ENCODE peak calls at places on chromosome 3, in five cellular contexts. Z is HepG2, E is astrocyte of the spinal cord, N is M059J, X is MCF 10A. V is an unnamed sample.

GRCh38 chr3:25603703-25604102 is 61.0 kb downstream of the TOP2B start:
- DNase-seq in E (no peak), Z (no peak), X (peak; percentile 41), N (peak; percentile 70), V (no peak)

GRCh38 chr3:121998588-121999473 is 23.2 kb downstream of the ILDR1 start:
- DNase-seq in E (no peak), X (no peak), Z (no peak), N (peak; percentile 51), V (no peak)

GRCh38 chr3:140081836-140082331 is 146.9 kb downstream of the CLSTN2 start:
- DNase-seq in E (no peak), X (no peak), Z (no peak), N (peak; percentile 32), V (no peak)

GRCh38 chr3:129564981-129565644 is 22.1 kb downstream of the H1-8 start:
- DNase-seq in Z (no peak), X (no peak), E (no peak), N (peak; percentile 31), V (no peak)

GRCh38 chr3:10804183-10804648 is 11.8 kb upstream of the SLC6A11 start:
- DNase-seq in X (peak; percentile 54), N (peak; percentile 5), E (no peak), Z (no peak), V (no peak)

GRCh38 chr3:72145506-72146380 is 360.8 kb upstream of the PROK2 start:
- DNase-seq in E (peak; percentile 68), X (no peak), N (peak; percentile 15), Z (no peak), V (no peak)

GRCh38 chr3:76061654-76062053 is 276.3 kb upstream of the ZNF717 start:
- DNase-seq in N (no peak), E (no peak), Z (no peak), X (no peak), V (no peak)

GRCh38 chr3:57036952-57037351 is 23.5 kb upstream of the SPATA12 start:
- DNase-seq in X (no peak), E (no peak), N (no peak), Z (no peak), V (no peak)

GRCh38 chr3:187811580-187812250 is 66.4 kb upstream of the BCL6 start:
- DNase-seq in Z (no peak), E (peak; percentile 34), N (peak; percentile 62), X (peak; percentile 83), V (no peak)

GRCh38 chr3:73107215-73107614 is 45.8 kb downstream of the EBLN2 start:
- DNase-seq in X (no peak), Z (no peak), E (no peak), N (no peak), V (no peak)

GRCh38 chr3:47227678-47228077 is 54.9 kb downstream of the KIF9 start:
- DNase-seq in N (no peak), Z (no peak), E (no peak), X (no peak), V (no peak)

GRCh38 chr3:126711361-126711760 is 7.3 kb downstream of the CHCHD6 start:
- DNase-seq in E (peak; percentile 19), X (no peak), Z (no peak), N (no peak), V (no peak)

GRCh38 chr3:152121292-152121654 is 147.5 kb upstream of the MBNL1 start:
- DNase-seq in X (peak; percentile 65), N (peak; percentile 93), Z (no peak), E (peak; percentile 90), V (no peak)

GRCh38 chr3:85939026-85939616 is 980.3 kb downstream of the CADM2 start:
- DNase-seq in X (no peak), N (no peak), Z (no peak), E (peak; percentile 46), V (no peak)

GRCh38 chr3:131712662-131713061 is 209.9 kb upstream of the MRPL3 start:
- DNase-seq in E (no peak), N (no peak), Z (no peak), X (no peak), V (no peak)

GRCh38 chr3:194274424-194275085 is 76.6 kb downstream of the CPN2 start:
- DNase-seq in Z (no peak), E (no peak), N (peak; percentile 83), X (peak; percentile 41), V (no peak)

GRCh38 chr3:176566757-176567156 is 630.5 kb downstream of the TBL1XR1 start:
- DNase-seq in E (no peak), N (no peak), Z (no peak), X (no peak), V (no peak)

GRCh38 chr3:71247221-71247947 is 336.1 kb downstream of the FOXP1 start:
- DNase-seq in Z (peak; percentile 68), E (no peak), X (peak; percentile 51), N (peak; percentile 15), V (no peak)

GRCh38 chr3:171977860-171978259 is 61.5 kb upstream of the FNDC3B start:
- DNase-seq in E (no peak), Z (no peak), X (no peak), N (no peak), V (no peak)

GRCh38 chr3:13770390-13771169 is 109.3 kb downstream of the WNT7A start:
- DNase-seq in Z (no peak), E (no peak), N (peak; percentile 22), X (no peak), V (no peak)

GRCh38 chr3:46491089-46492070 is 6.4 kb upstream of the RTP3 start:
- DNase-seq in E (no peak), N (peak; percentile 32), Z (no peak), X (no peak), V (no peak)

GRCh38 chr3:13015286-13016082 is 57.7 kb downstream of the IQSEC1 start:
- DNase-seq in N (no peak), E (no peak), Z (no peak), X (no peak), V (peak; percentile 68)

GRCh38 chr3:188830955-188831354 is 340.8 kb upstream of the TPRG1 start:
- DNase-seq in N (peak; percentile 29), Z (no peak), X (peak; percentile 45), E (no peak), V (no peak)

GRCh38 chr3:24048843-24049242 is 103.8 kb downstream of the NR1D2 start:
- DNase-seq in X (peak; percentile 38), E (no peak), N (no peak), Z (no peak), V (no peak)

V was measured in activated B cell treated with CpG ODN at 0.5 μM for 24 hours.